ENCODE peak calls at places on chromosomes 5 and 9, in seven cellular contexts. One of them, this sample, is unnamed.

GRCh38 chr9:76369583-76369982 is 24.6 kb downstream of the RFK start:
- DNase-seq in naive thymus-derived CD4-positive, alpha-beta T cell: no peak
- DNase-seq in CD8-positive, alpha-beta T cell: no peak
- DNase-seq in upper lobe of right lung: no peak
- DNase-seq in lung: peak
- DNase-seq in spleen: no peak
- DNase-seq in psoas muscle: no peak
- DNase-seq in this sample: peak

GRCh38 chr9:126389958-126390357 is 63.3 kb downstream of the MVB12B start:
- DNase-seq in naive thymus-derived CD4-positive, alpha-beta T cell: no peak
- DNase-seq in CD8-positive, alpha-beta T cell: no peak
- DNase-seq in upper lobe of right lung: no peak
- DNase-seq in lung: no peak
- DNase-seq in spleen: no peak
- DNase-seq in psoas muscle: no peak
- DNase-seq in this sample: no peak

GRCh38 chr9:88789785-88790184 is 201.5 kb upstream of the S1PR3 start:
- DNase-seq in naive thymus-derived CD4-positive, alpha-beta T cell: no peak
- DNase-seq in CD8-positive, alpha-beta T cell: no peak
- DNase-seq in upper lobe of right lung: no peak
- DNase-seq in lung: no peak
- DNase-seq in spleen: no peak
- DNase-seq in psoas muscle: no peak
- DNase-seq in this sample: no peak

GRCh38 chr5:76083555-76084495 is 642 bp downstream of the SV2C start:
- DNase-seq in naive thymus-derived CD4-positive, alpha-beta T cell: no peak
- DNase-seq in CD8-positive, alpha-beta T cell: no peak
- DNase-seq in upper lobe of right lung: no peak
- DNase-seq in lung: no peak
- DNase-seq in spleen: peak
- DNase-seq in psoas muscle: no peak
- DNase-seq in this sample: no peak

GRCh38 chr9:93136693-93137092 is 2.6 kb upstream of the NINJ1 start:
- DNase-seq in naive thymus-derived CD4-positive, alpha-beta T cell: no peak
- DNase-seq in CD8-positive, alpha-beta T cell: no peak
- DNase-seq in upper lobe of right lung: no peak
- DNase-seq in lung: no peak
- DNase-seq in spleen: peak
- DNase-seq in psoas muscle: peak
- DNase-seq in this sample: no peak

GRCh38 chr5:74386571-74387334 is 253.8 kb downstream of the ENC1 start:
- DNase-seq in naive thymus-derived CD4-positive, alpha-beta T cell: no peak
- DNase-seq in CD8-positive, alpha-beta T cell: no peak
- DNase-seq in upper lobe of right lung: no peak
- DNase-seq in lung: no peak
- DNase-seq in spleen: no peak
- DNase-seq in psoas muscle: no peak
- DNase-seq in this sample: no peak

GRCh38 chr5:1568201-1568979 is 44.6 kb upstream of the LPCAT1 start:
- DNase-seq in naive thymus-derived CD4-positive, alpha-beta T cell: no peak
- DNase-seq in CD8-positive, alpha-beta T cell: no peak
- DNase-seq in upper lobe of right lung: no peak
- DNase-seq in lung: peak
- DNase-seq in spleen: no peak
- DNase-seq in psoas muscle: no peak
- DNase-seq in this sample: peak

GRCh38 chr9:113454914-113455761 is 8.4 kb upstream of the RGS3 start:
- DNase-seq in naive thymus-derived CD4-positive, alpha-beta T cell: no peak
- DNase-seq in CD8-positive, alpha-beta T cell: no peak
- DNase-seq in upper lobe of right lung: no peak
- DNase-seq in lung: peak
- DNase-seq in spleen: no peak
- DNase-seq in psoas muscle: peak
- DNase-seq in this sample: peak

GRCh38 chr9:19232830-19233194 is 2.3 kb downstream of the DENND4C start:
- DNase-seq in naive thymus-derived CD4-positive, alpha-beta T cell: no peak
- DNase-seq in CD8-positive, alpha-beta T cell: no peak
- DNase-seq in upper lobe of right lung: no peak
- DNase-seq in lung: no peak
- DNase-seq in spleen: no peak
- DNase-seq in psoas muscle: no peak
- DNase-seq in this sample: peak

GRCh38 chr5:179454354-179454753 is 96.0 kb upstream of the RUFY1 start:
- DNase-seq in naive thymus-derived CD4-positive, alpha-beta T cell: no peak
- DNase-seq in CD8-positive, alpha-beta T cell: no peak
- DNase-seq in upper lobe of right lung: no peak
- DNase-seq in lung: no peak
- DNase-seq in spleen: no peak
- DNase-seq in psoas muscle: no peak
- DNase-seq in this sample: no peak

GRCh38 chr5:54553659-54554207 is 36.2 kb downstream of the SNX18 start:
- DNase-seq in naive thymus-derived CD4-positive, alpha-beta T cell: no peak
- DNase-seq in CD8-positive, alpha-beta T cell: no peak
- DNase-seq in upper lobe of right lung: no peak
- DNase-seq in lung: no peak
- DNase-seq in spleen: no peak
- DNase-seq in psoas muscle: no peak
- DNase-seq in this sample: no peak

GRCh38 chr5:78647838-78648358 is 674 bp downstream of the LHFPL2 start:
- DNase-seq in naive thymus-derived CD4-positive, alpha-beta T cell: no peak
- DNase-seq in CD8-positive, alpha-beta T cell: no peak
- DNase-seq in upper lobe of right lung: peak
- DNase-seq in lung: peak
- DNase-seq in spleen: no peak
- DNase-seq in psoas muscle: peak
- DNase-seq in this sample: peak

GRCh38 chr9:125541840-125542243 is 165.2 kb downstream of the MAPKAP1 start:
- DNase-seq in naive thymus-derived CD4-positive, alpha-beta T cell: no peak
- DNase-seq in CD8-positive, alpha-beta T cell: no peak
- DNase-seq in upper lobe of right lung: no peak
- DNase-seq in lung: no peak
- DNase-seq in spleen: no peak
- DNase-seq in psoas muscle: no peak
- DNase-seq in this sample: no peak

GRCh38 chr5:88667187-88668141 is 215.5 kb downstream of the MEF2C start:
- DNase-seq in naive thymus-derived CD4-positive, alpha-beta T cell: no peak
- DNase-seq in CD8-positive, alpha-beta T cell: no peak
- DNase-seq in upper lobe of right lung: no peak
- DNase-seq in lung: no peak
- DNase-seq in spleen: no peak
- DNase-seq in psoas muscle: no peak
- DNase-seq in this sample: no peak

DNA sequence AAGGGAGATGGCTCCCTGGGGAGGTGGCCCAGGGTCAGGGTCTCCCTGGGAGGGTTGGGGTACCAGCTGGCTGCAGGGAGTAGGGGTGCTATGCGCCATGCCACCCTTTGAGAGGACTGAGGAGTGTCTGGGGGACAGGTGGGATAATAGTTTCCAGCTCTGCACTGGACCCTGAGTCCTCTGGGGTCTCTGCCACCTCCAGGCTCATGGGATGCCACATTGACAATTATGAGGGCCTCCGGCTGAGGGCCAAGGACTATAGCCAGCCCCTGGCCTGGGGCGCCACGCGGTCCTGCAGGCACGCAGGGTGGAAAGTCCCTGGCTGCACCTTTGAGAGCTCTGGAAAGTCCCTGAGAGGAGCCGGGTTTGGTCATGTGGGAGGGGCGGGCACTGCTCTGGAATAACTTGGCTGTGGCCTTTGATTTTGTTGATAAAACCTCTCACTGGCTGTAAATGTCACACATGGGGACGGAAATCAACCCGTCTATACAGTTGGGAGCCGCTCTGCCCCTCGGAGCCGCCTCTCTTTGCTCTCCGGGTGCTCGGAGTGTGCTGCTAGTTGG is 16.0 kb downstream of the TRAF2 start:
- DNase-seq in naive thymus-derived CD4-positive, alpha-beta T cell: peak
- DNase-seq in CD8-positive, alpha-beta T cell: peak
- DNase-seq in upper lobe of right lung: peak
- DNase-seq in lung: peak
- DNase-seq in spleen: peak
- DNase-seq in psoas muscle: peak
- DNase-seq in this sample: peak
- H3K27ac ChIP-seq in naive thymus-derived CD4-positive, alpha-beta T cell: peak
- H3K27ac ChIP-seq in CD8-positive, alpha-beta T cell: peak
- H3K27ac ChIP-seq in upper lobe of right lung: peak
- H3K27ac ChIP-seq in lung: peak
- H3K27ac ChIP-seq in spleen: peak
- H3K27ac ChIP-seq in psoas muscle: peak
- H3K27ac ChIP-seq in this sample: peak

DNA sequence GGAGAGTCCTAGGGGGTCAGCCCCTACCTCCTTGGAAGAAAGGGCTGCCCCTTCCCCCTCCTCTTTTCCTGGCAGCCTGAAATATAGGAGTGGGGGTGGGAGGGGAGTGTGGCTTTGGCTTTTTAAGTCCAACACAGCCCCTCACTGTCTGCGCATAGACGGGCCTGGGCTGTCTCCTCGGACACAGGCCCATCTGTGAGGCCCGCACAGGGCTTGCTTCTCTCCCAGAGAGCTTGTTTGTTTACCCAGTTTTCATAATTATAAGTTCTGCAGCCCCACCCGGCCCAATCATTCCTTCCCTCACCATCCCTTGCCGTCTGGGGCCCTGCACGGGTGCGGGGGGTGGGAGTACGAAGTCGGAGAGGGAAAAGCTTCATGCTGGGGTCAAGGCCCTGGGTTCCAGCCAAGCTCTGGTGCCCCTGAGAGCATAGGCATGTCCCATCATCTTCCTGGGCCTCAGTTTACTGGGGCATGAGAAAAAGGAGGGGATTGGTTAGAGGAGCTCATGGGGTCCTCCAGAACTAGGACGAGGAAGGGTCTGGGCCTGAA is 54.0 kb upstream of the STXBP1 start:
- DNase-seq in naive thymus-derived CD4-positive, alpha-beta T cell: no peak
- DNase-seq in CD8-positive, alpha-beta T cell: no peak
- DNase-seq in upper lobe of right lung: no peak
- DNase-seq in lung: no peak
- DNase-seq in spleen: no peak
- DNase-seq in psoas muscle: no peak
- DNase-seq in this sample: no peak
- H3K4me3 ChIP-seq in naive thymus-derived CD4-positive, alpha-beta T cell: no peak
- H3K4me3 ChIP-seq in CD8-positive, alpha-beta T cell: peak
- H3K4me3 ChIP-seq in upper lobe of right lung: no peak
- H3K4me3 ChIP-seq in lung: no peak
- H3K4me3 ChIP-seq in spleen: no peak
- H3K4me3 ChIP-seq in psoas muscle: no peak
- H3K4me3 ChIP-seq in this sample: no peak

DNA sequence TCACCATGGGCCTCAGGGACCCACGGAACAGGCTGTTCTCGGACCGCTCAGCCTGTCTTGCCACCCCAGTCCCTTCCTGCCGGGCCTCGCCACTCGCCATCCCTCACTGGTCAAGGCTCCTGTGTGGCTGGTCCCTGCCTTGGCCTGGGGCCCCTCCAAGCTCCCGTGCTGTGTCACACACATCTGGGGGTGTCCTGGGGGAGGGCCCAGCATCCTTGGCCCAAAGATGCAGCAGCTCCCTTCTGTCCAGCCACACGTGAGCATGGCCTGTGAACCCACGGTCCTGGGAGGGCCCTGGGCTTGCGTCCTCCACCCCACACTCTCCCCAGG is 425 bp upstream of the EGFL7 start:
- DNase-seq in naive thymus-derived CD4-positive, alpha-beta T cell: no peak
- DNase-seq in CD8-positive, alpha-beta T cell: no peak
- DNase-seq in upper lobe of right lung: peak
- DNase-seq in lung: no peak
- DNase-seq in spleen: no peak
- DNase-seq in psoas muscle: no peak
- DNase-seq in this sample: no peak
- H3K27ac ChIP-seq in naive thymus-derived CD4-positive, alpha-beta T cell: no peak
- H3K27ac ChIP-seq in CD8-positive, alpha-beta T cell: no peak
- H3K27ac ChIP-seq in upper lobe of right lung: peak
- H3K27ac ChIP-seq in lung: peak
- H3K27ac ChIP-seq in spleen: peak
- H3K27ac ChIP-seq in psoas muscle: peak
- H3K27ac ChIP-seq in this sample: no peak

DNA sequence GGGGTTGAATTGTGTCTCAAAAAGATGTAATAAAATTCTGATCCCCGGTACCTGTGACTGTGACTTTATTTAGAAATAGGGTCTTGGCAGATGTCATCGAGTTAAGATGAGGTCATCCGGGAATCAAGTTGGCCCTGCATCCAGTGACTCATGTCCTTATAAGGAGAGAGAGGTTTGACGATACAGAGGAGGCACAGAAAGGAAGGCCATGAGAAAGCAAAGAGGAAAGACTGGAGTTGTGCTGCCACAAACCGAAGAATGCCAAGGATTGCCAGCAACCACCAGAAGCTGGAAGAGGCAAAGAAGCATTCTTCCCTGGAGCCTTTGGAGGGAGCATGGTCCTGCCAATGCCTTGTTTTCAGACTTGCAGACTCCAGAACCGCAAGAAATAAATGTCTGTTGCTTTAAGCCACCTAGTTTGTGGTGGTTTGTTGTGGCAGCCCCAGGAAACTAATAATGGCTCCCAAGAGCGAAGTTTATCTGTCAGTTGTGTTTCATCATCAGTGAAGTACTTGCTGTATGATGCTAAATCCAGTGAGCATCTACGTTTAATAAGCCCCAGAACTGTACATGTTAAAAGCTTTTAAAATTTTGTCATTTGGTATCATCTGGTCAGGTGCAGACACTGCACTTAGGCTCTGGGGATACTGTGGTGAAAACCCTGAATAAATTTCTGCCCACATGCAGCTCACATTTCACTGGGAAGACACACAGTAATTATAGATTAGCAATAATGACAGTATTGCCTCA is 114.8 kb downstream of the TLE4 start:
- DNase-seq in naive thymus-derived CD4-positive, alpha-beta T cell: no peak
- DNase-seq in CD8-positive, alpha-beta T cell: no peak
- DNase-seq in upper lobe of right lung: no peak
- DNase-seq in lung: no peak
- DNase-seq in spleen: no peak
- DNase-seq in psoas muscle: peak
- DNase-seq in this sample: no peak
- H3K4me3 ChIP-seq in naive thymus-derived CD4-positive, alpha-beta T cell: no peak
- H3K4me3 ChIP-seq in CD8-positive, alpha-beta T cell: no peak
- H3K4me3 ChIP-seq in upper lobe of right lung: no peak
- H3K4me3 ChIP-seq in lung: no peak
- H3K4me3 ChIP-seq in spleen: no peak
- H3K4me3 ChIP-seq in psoas muscle: no peak
- H3K4me3 ChIP-seq in this sample: no peak

This sample was measured in body of pancreas.